ENCODE peak calls at places on chromosomes 1 and 21, in nine cellular contexts. One of them, this sample, is unnamed.
A peak's percentile ranks its signal among the peaks of the same experiment; 100 is the strongest.

GRCh38 chr1:61221642-61222041 is 139.3 kb downstream of the NFIA start:
- DNase-seq in IMR-90: peak; percentile 4
- DNase-seq in body of pancreas: no peak
- DNase-seq in lower lobe of right lung: no peak
- DNase-seq in cardiac muscle cell: peak; percentile 78
- DNase-seq in CD4-positive, CD25-positive, alpha-beta regulatory T cell: no peak
- DNase-seq in ovary: no peak
- DNase-seq in left ventricle myocardium inferior: no peak
- DNase-seq in effector memory CD4-positive, alpha-beta T cell: no peak
- DNase-seq in this sample: no peak

GRCh38 chr1:14944471-14944981 is 209.0 kb upstream of the TMEM51 start:
- DNase-seq in body of pancreas: no peak
- DNase-seq in CD4-positive, CD25-positive, alpha-beta regulatory T cell: no peak
- DNase-seq in lower lobe of right lung: no peak
- DNase-seq in cardiac muscle cell: no peak
- DNase-seq in IMR-90: no peak
- DNase-seq in ovary: no peak
- DNase-seq in left ventricle myocardium inferior: no peak
- DNase-seq in effector memory CD4-positive, alpha-beta T cell: no peak
- DNase-seq in this sample: no peak

GRCh38 chr1:214187933-214188332 is 93.0 kb upstream of the SMYD2 start:
- DNase-seq in ovary: no peak
- DNase-seq in body of pancreas: no peak
- DNase-seq in cardiac muscle cell: no peak
- DNase-seq in effector memory CD4-positive, alpha-beta T cell: no peak
- DNase-seq in left ventricle myocardium inferior: no peak
- DNase-seq in CD4-positive, CD25-positive, alpha-beta regulatory T cell: no peak
- DNase-seq in lower lobe of right lung: no peak
- DNase-seq in IMR-90: no peak
- DNase-seq in this sample: no peak

GRCh38 chr1:241460098-241460873 is 59.3 kb downstream of the FH start:
- DNase-seq in left ventricle myocardium inferior: no peak
- DNase-seq in ovary: no peak
- DNase-seq in cardiac muscle cell: no peak
- DNase-seq in body of pancreas: no peak
- DNase-seq in IMR-90: no peak
- DNase-seq in effector memory CD4-positive, alpha-beta T cell: no peak
- DNase-seq in CD4-positive, CD25-positive, alpha-beta regulatory T cell: no peak
- DNase-seq in lower lobe of right lung: no peak
- DNase-seq in this sample: no peak

GRCh38 chr1:226314055-226314454 is 5.1 kb upstream of the LIN9 start:
- DNase-seq in left ventricle myocardium inferior: no peak
- DNase-seq in cardiac muscle cell: no peak
- DNase-seq in CD4-positive, CD25-positive, alpha-beta regulatory T cell: no peak
- DNase-seq in effector memory CD4-positive, alpha-beta T cell: no peak
- DNase-seq in body of pancreas: no peak
- DNase-seq in lower lobe of right lung: no peak
- DNase-seq in IMR-90: no peak
- DNase-seq in ovary: no peak
- DNase-seq in this sample: no peak

GRCh38 chr1:205275133-205275532 is 46.4 kb downstream of the NUAK2 start:
- DNase-seq in IMR-90: no peak
- DNase-seq in cardiac muscle cell: no peak
- DNase-seq in body of pancreas: peak; percentile 84
- DNase-seq in effector memory CD4-positive, alpha-beta T cell: no peak
- DNase-seq in lower lobe of right lung: peak; percentile 75
- DNase-seq in CD4-positive, CD25-positive, alpha-beta regulatory T cell: no peak
- DNase-seq in left ventricle myocardium inferior: no peak
- DNase-seq in ovary: no peak
- DNase-seq in this sample: no peak

GRCh38 chr1:54290443-54291184 is 90.6 kb downstream of the MRPL37 start:
- DNase-seq in lower lobe of right lung: no peak
- DNase-seq in CD4-positive, CD25-positive, alpha-beta regulatory T cell: no peak
- DNase-seq in IMR-90: peak; percentile 59
- DNase-seq in ovary: no peak
- DNase-seq in cardiac muscle cell: peak; percentile 38
- DNase-seq in body of pancreas: no peak
- DNase-seq in effector memory CD4-positive, alpha-beta T cell: no peak
- DNase-seq in left ventricle myocardium inferior: no peak
- DNase-seq in this sample: no peak

GRCh38 chr1:41493117-41493536 is 8.6 kb upstream of the EDN2 start:
- DNase-seq in left ventricle myocardium inferior: peak; percentile 14
- DNase-seq in CD4-positive, CD25-positive, alpha-beta regulatory T cell: no peak
- DNase-seq in IMR-90: peak; percentile 95
- DNase-seq in lower lobe of right lung: no peak
- DNase-seq in body of pancreas: no peak
- DNase-seq in effector memory CD4-positive, alpha-beta T cell: no peak
- DNase-seq in ovary: peak; percentile 59
- DNase-seq in cardiac muscle cell: peak; percentile 86
- DNase-seq in this sample: peak; percentile 98

GRCh38 chr21:31413698-31414097 is 69.6 kb upstream of the TIAM1 start:
- DNase-seq in cardiac muscle cell: no peak
- DNase-seq in IMR-90: no peak
- DNase-seq in left ventricle myocardium inferior: no peak
- DNase-seq in effector memory CD4-positive, alpha-beta T cell: no peak
- DNase-seq in body of pancreas: no peak
- DNase-seq in CD4-positive, CD25-positive, alpha-beta regulatory T cell: no peak
- DNase-seq in lower lobe of right lung: no peak
- DNase-seq in ovary: no peak
- DNase-seq in this sample: no peak

GRCh38 chr21:31409849-31410762 is 66.0 kb upstream of the TIAM1 start:
- DNase-seq in body of pancreas: no peak
- DNase-seq in cardiac muscle cell: peak; percentile 15
- DNase-seq in left ventricle myocardium inferior: no peak
- DNase-seq in lower lobe of right lung: no peak
- DNase-seq in ovary: no peak
- DNase-seq in effector memory CD4-positive, alpha-beta T cell: no peak
- DNase-seq in CD4-positive, CD25-positive, alpha-beta regulatory T cell: no peak
- DNase-seq in IMR-90: no peak
- DNase-seq in this sample: no peak

GRCh38 chr21:31408306-31409088 is 64.4 kb upstream of the TIAM1 start:
- DNase-seq in IMR-90: no peak
- DNase-seq in cardiac muscle cell: peak; percentile 24
- DNase-seq in left ventricle myocardium inferior: no peak
- DNase-seq in lower lobe of right lung: no peak
- DNase-seq in effector memory CD4-positive, alpha-beta T cell: no peak
- DNase-seq in CD4-positive, CD25-positive, alpha-beta regulatory T cell: no peak
- DNase-seq in body of pancreas: no peak
- DNase-seq in ovary: no peak
- DNase-seq in this sample: no peak

GRCh38 chr21:31414601-31415000 is 70.5 kb upstream of the TIAM1 start:
- DNase-seq in ovary: no peak
- DNase-seq in left ventricle myocardium inferior: no peak
- DNase-seq in effector memory CD4-positive, alpha-beta T cell: no peak
- DNase-seq in cardiac muscle cell: no peak
- DNase-seq in CD4-positive, CD25-positive, alpha-beta regulatory T cell: no peak
- DNase-seq in body of pancreas: no peak
- DNase-seq in IMR-90: no peak
- DNase-seq in lower lobe of right lung: no peak
- DNase-seq in this sample: no peak

DNA sequence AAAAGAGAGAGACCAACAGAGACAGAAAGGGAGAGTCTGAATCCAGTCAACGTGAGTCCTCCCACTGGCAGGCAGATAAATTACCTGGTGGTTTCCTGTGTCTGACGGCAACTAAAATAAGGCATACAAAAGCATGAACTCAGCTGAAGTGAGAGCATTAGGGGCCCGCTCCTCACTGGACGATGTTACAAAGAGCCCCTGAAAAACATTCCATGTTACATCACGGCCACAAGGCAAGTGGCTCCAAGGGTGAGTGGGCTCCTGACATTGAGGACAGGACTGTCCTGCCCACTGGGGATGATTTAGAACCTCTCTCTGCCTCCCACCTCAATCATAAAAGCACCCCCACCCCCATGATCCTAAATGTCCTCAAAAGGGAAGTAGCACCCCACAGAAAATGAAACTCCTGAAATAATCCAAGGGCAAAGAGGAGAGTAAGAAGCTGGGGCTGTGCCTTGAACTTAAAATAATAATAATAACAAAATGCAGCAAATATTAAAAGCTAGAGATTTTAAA is 66.8 kb upstream of the TIAM1 start:
- DNase-seq in IMR-90: no peak
- DNase-seq in body of pancreas: no peak
- DNase-seq in lower lobe of right lung: no peak
- DNase-seq in effector memory CD4-positive, alpha-beta T cell: no peak
- DNase-seq in cardiac muscle cell: no peak
- DNase-seq in ovary: no peak
- DNase-seq in CD4-positive, CD25-positive, alpha-beta regulatory T cell: no peak
- DNase-seq in left ventricle myocardium inferior: no peak
- DNase-seq in this sample: no peak
- H3K4me3 ChIP-seq in IMR-90: no peak overlapping the region
- H3K4me3 ChIP-seq in body of pancreas: no peak overlapping the region
- H3K4me3 ChIP-seq in lower lobe of right lung: no peak overlapping the region
- H3K4me3 ChIP-seq in effector memory CD4-positive, alpha-beta T cell: no peak overlapping the region
- H3K4me3 ChIP-seq in cardiac muscle cell: no peak overlapping the region
- H3K4me3 ChIP-seq in ovary: no peak overlapping the region
- H3K4me3 ChIP-seq in CD4-positive, CD25-positive, alpha-beta regulatory T cell: no peak overlapping the region
- H3K4me3 ChIP-seq in left ventricle myocardium inferior: no peak overlapping the region
- H3K4me3 ChIP-seq in this sample: no peak overlapping the region

GRCh38 chr1:206575165-206575893 is 36.9 kb downstream of the EIF2D start:
- DNase-seq in body of pancreas: no peak
- DNase-seq in ovary: no peak
- DNase-seq in left ventricle myocardium inferior: peak; percentile 44
- DNase-seq in cardiac muscle cell: peak; percentile 98
- DNase-seq in effector memory CD4-positive, alpha-beta T cell: peak; percentile 42
- DNase-seq in CD4-positive, CD25-positive, alpha-beta regulatory T cell: peak; percentile 37
- DNase-seq in lower lobe of right lung: peak; percentile 63
- DNase-seq in IMR-90: peak; percentile 87
- DNase-seq in this sample: no peak

GRCh38 chr1:206578115-206578935 is 33.9 kb downstream of the EIF2D start:
- DNase-seq in IMR-90: peak; percentile 51
- DNase-seq in ovary: no peak
- DNase-seq in CD4-positive, CD25-positive, alpha-beta regulatory T cell: no peak
- DNase-seq in body of pancreas: no peak
- DNase-seq in effector memory CD4-positive, alpha-beta T cell: no peak
- DNase-seq in cardiac muscle cell: no peak
- DNase-seq in lower lobe of right lung: no peak
- DNase-seq in left ventricle myocardium inferior: no peak
- DNase-seq in this sample: no peak

GRCh38 chr1:206578959-206579358 is 33.3 kb downstream of the EIF2D start:
- DNase-seq in left ventricle myocardium inferior: no peak
- DNase-seq in body of pancreas: no peak
- DNase-seq in IMR-90: no peak
- DNase-seq in CD4-positive, CD25-positive, alpha-beta regulatory T cell: no peak
- DNase-seq in ovary: no peak
- DNase-seq in cardiac muscle cell: no peak
- DNase-seq in lower lobe of right lung: no peak
- DNase-seq in effector memory CD4-positive, alpha-beta T cell: no peak
- DNase-seq in this sample: no peak

GRCh38 chr1:206573772-206574161 is 38.5 kb downstream of the EIF2D start:
- DNase-seq in lower lobe of right lung: no peak
- DNase-seq in cardiac muscle cell: no peak
- DNase-seq in IMR-90: no peak
- DNase-seq in ovary: no peak
- DNase-seq in CD4-positive, CD25-positive, alpha-beta regulatory T cell: no peak
- DNase-seq in left ventricle myocardium inferior: no peak
- DNase-seq in body of pancreas: no peak
- DNase-seq in effector memory CD4-positive, alpha-beta T cell: no peak
- DNase-seq in this sample: no peak

DNA sequence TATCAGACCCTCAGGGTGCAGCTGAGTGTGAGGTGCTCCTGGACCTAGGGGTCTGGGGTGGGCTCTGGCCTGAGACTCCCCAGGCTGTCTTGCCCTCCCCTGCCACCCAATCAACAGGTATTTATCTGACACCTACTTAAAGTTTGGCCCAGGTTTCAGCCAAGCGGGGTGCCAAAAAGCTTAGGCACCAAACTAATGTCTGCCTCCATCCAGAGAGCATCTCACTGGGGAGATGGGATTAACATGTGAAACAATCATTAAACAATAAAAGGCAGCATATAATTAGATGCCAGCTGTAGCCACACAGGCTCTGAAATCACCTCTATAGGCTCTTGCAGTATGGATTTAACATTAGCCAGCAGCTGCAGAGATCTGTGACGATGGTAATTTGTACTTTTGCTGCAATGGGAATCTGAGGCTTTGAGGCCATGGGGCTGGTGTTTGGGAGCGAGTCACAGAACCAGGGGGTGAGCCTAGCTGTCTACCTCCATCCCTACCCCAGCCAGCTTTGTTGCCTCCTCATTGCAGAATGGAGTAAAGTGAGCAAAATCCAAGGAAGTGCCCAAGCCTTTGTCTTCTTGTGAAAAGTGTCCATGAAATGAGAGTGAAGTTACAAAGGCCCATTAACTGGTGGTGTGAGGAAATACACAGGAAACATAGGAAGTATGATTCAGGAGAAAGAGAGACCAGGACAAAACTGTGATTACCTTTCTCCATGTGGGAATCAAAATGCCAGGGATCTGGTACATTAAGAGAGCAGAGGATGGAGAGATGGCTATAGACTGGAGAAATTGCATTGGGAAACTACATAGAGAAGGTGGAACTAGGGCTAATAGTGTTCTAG is 36.1 kb downstream of the EIF2D start:
- DNase-seq in effector memory CD4-positive, alpha-beta T cell: no peak
- DNase-seq in ovary: no peak
- DNase-seq in cardiac muscle cell: no peak
- DNase-seq in IMR-90: no peak
- DNase-seq in left ventricle myocardium inferior: no peak
- DNase-seq in CD4-positive, CD25-positive, alpha-beta regulatory T cell: no peak
- DNase-seq in body of pancreas: no peak
- DNase-seq in lower lobe of right lung: no peak
- DNase-seq in this sample: no peak
- H3K4me1 ChIP-seq in effector memory CD4-positive, alpha-beta T cell: peaks cover 83% of the 10 kb centered on the region
- H3K4me1 ChIP-seq in ovary: no peaks in the 10 kb centered on the region
- H3K4me1 ChIP-seq in cardiac muscle cell: peaks cover 20% of the 10 kb centered on the region
- H3K4me1 ChIP-seq in IMR-90: peaks cover 4% of the 10 kb centered on the region
- H3K4me1 ChIP-seq in left ventricle myocardium inferior: peaks cover 45% of the 10 kb centered on the region
- H3K4me1 ChIP-seq in CD4-positive, CD25-positive, alpha-beta regulatory T cell: peaks cover 99% of the 10 kb centered on the region
- H3K4me1 ChIP-seq in body of pancreas: no peaks in the 10 kb centered on the region
- H3K4me1 ChIP-seq in lower lobe of right lung: peaks cover 81% of the 10 kb centered on the region
- H3K4me1 ChIP-seq in this sample: peaks cover 6% of the 10 kb centered on the region

GRCh38 chr1:219772265-219773036 is 155.9 kb downstream of the SLC30A10 start:
- DNase-seq in left ventricle myocardium inferior: peak; percentile 50
- DNase-seq in lower lobe of right lung: no peak
- DNase-seq in ovary: no peak
- DNase-seq in effector memory CD4-positive, alpha-beta T cell: no peak
- DNase-seq in CD4-positive, CD25-positive, alpha-beta regulatory T cell: no peak
- DNase-seq in cardiac muscle cell: no peak
- DNase-seq in body of pancreas: no peak
- DNase-seq in IMR-90: no peak
- DNase-seq in this sample: no peak
- H3K27ac ChIP-seq in left ventricle myocardium inferior: peak overlapping the region; percentile 51
- H3K27ac ChIP-seq in lower lobe of right lung: no peak overlapping the region
- H3K27ac ChIP-seq in ovary: no peak overlapping the region
- H3K27ac ChIP-seq in effector memory CD4-positive, alpha-beta T cell: no peak overlapping the region
- H3K27ac ChIP-seq in CD4-positive, CD25-positive, alpha-beta regulatory T cell: no peak overlapping the region
- H3K27ac ChIP-seq in cardiac muscle cell: peak overlapping the region; percentile 33
- H3K27ac ChIP-seq in body of pancreas: no peak overlapping the region
- H3K27ac ChIP-seq in IMR-90: no peak overlapping the region
- H3K27ac ChIP-seq in this sample: no peak overlapping the region

DNA sequence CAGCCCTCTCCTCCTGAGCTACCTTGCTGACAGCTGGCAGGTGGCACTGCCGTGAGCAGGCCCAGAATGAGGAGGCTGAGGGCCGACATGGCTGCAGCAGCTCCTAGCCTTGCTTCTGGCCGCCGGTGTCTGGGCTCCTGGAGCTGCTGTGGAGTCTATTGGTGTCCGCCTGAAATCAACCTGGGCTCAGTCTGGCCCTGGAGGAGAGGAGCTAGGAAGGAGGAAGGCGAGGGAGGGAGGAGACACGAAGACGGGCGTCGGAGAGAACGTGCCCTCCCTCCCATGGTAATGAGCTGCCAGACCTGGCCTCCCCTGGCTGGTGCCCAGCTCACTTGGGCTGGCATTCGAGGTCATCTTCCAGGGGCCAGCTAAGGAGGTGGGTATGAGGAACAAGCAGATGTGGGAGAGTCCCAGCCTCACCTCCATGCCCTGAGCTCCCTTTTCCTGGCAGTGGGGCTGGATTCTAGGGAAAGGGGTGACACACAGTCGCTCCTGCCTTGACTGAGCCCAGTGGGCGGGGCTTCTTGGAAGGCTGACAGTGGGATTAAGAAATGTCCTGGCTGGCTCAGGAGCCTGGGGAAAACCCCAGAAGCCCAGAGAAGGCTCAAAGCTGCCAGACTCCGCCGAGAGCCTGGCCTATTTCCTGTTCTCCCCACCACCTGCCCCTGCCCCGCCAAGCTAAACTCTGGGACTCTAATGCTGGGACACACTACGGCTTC is at the start of gene PDZK1IP1:
- DNase-seq in ovary: peak; percentile 63
- DNase-seq in effector memory CD4-positive, alpha-beta T cell: no peak
- DNase-seq in cardiac muscle cell: peak; percentile 88
- DNase-seq in left ventricle myocardium inferior: peak; percentile 81
- DNase-seq in lower lobe of right lung: peak; percentile 89
- DNase-seq in IMR-90: peak; percentile 67
- DNase-seq in body of pancreas: peak; percentile 91
- DNase-seq in CD4-positive, CD25-positive, alpha-beta regulatory T cell: no peak
- DNase-seq in this sample: no peak
- H3K4me3 ChIP-seq in ovary: no peak within 1 kb of the TSS
- H3K4me3 ChIP-seq in effector memory CD4-positive, alpha-beta T cell: no peak within 1 kb of the TSS
- H3K4me3 ChIP-seq in cardiac muscle cell: no peak within 1 kb of the TSS
- H3K4me3 ChIP-seq in left ventricle myocardium inferior: no peak within 1 kb of the TSS
- H3K4me3 ChIP-seq in lower lobe of right lung: peak within 1 kb of the TSS; percentile 44
- H3K4me3 ChIP-seq in IMR-90: no peak within 1 kb of the TSS
- H3K4me3 ChIP-seq in body of pancreas: no peak within 1 kb of the TSS
- H3K4me3 ChIP-seq in CD4-positive, CD25-positive, alpha-beta regulatory T cell: no peak within 1 kb of the TSS
- H3K4me3 ChIP-seq in this sample: no peak within 1 kb of the TSS